ENCODE peak calls at places on chromosomes 2 and 18, in ten cellular contexts. X, B, F, H, L, G, V, A, O and M are unnamed samples.

GRCh38 chr2:163748420-163748819 is 12.6 kb upstream of the FIGN start:
- DNase-seq in X (no peak), B (no peak), F (no peak), H (no peak), L (no peak), G (no peak), V (no peak), A (no peak), O (no peak), M (no peak)

GRCh38 chr18:56309104-56309503 is 329.3 kb downstream of the TXNL1 start:
- DNase-seq in X (peak), B (no peak), F (no peak), H (peak), L (no peak), G (no peak), V (no peak), A (no peak), O (no peak), M (no peak)

GRCh38 chr2:54422072-54422581 is 34.0 kb upstream of the SPTBN1 start:
- DNase-seq in X (no peak), B (no peak), F (no peak), H (no peak), L (no peak), G (no peak), V (no peak), A (no peak), O (no peak), M (peak)

GRCh38 chr2:67329951-67330350 is 67.2 kb upstream of the ETAA1 start:
- DNase-seq in X (no peak), B (no peak), F (no peak), H (no peak), L (no peak), G (no peak), V (no peak), A (no peak), O (no peak), M (no peak)

GRCh38 chr2:206993964-206994363 is 54.6 kb downstream of the CPO start:
- DNase-seq in X (peak), B (no peak), F (no peak), H (no peak), L (no peak), G (no peak), V (no peak), A (no peak), O (no peak), M (no peak)

GRCh38 chr2:28437142-28437835 is 44.6 kb downstream of the FOSL2 start:
- DNase-seq in X (no peak), B (no peak), F (no peak), H (no peak), L (no peak), G (no peak), V (no peak), A (no peak), O (no peak), M (no peak)

GRCh38 chr2:86580560-86580959 is 17.3 kb upstream of the CHMP3 start:
- DNase-seq in X (no peak), B (no peak), F (no peak), H (no peak), L (no peak), G (no peak), V (no peak), A (no peak), O (no peak), M (no peak)

GRCh38 chr2:18432999-18433398 is 127.5 kb downstream of the RDH14 start:
- DNase-seq in X (no peak), B (no peak), F (no peak), H (no peak), L (no peak), G (no peak), V (no peak), A (no peak), O (no peak), M (no peak)

GRCh38 chr18:45245036-45245638 is 370.1 kb upstream of the SLC14A2 start:
- DNase-seq in X (no peak), B (no peak), F (no peak), H (no peak), L (no peak), G (no peak), V (no peak), A (no peak), O (no peak), M (no peak)

GRCh38 chr2:74675090-74675489 is 21.0 kb downstream of the SEMA4F start:
- DNase-seq in X (no peak), B (no peak), F (no peak), H (no peak), L (no peak), G (no peak), V (no peak), A (no peak), O (no peak), M (no peak)

GRCh38 chr2:238821944-238822670 is 25.8 kb upstream of the TWIST2 start:
- DNase-seq in X (no peak), B (no peak), F (no peak), H (no peak), L (no peak), G (no peak), V (no peak), A (no peak), O (no peak), M (no peak)

GRCh38 chr2:121634354-121635307 is 14.6 kb downstream of the CLASP1 start:
- DNase-seq in X (peak), B (no peak), F (no peak), H (peak), L (no peak), G (peak), V (no peak), A (peak), O (no peak), M (no peak)

GRCh38 chr2:9251154-9252001 is 44.8 kb downstream of the ASAP2 start:
- DNase-seq in X (peak), B (no peak), F (no peak), H (peak), L (no peak), G (peak), V (peak), A (no peak), O (no peak), M (no peak)

GRCh38 chr18:76373297-76373696 is 121.7 kb downstream of the ZNF516 start:
- DNase-seq in X (no peak), B (no peak), F (no peak), H (no peak), L (no peak), G (no peak), V (no peak), A (no peak), O (no peak), M (no peak)

GRCh38 chr2:158457826-158458616 is 1.3 kb downstream of the PKP4 start:
- DNase-seq in X (peak), B (no peak), F (peak), H (peak), L (peak), G (peak), V (peak), A (no peak), O (peak), M (peak)

GRCh38 chr2:158459161-158460003 is 2.6 kb downstream of the PKP4 start:
- DNase-seq in X (no peak), B (no peak), F (no peak), H (peak), L (no peak), G (peak), V (no peak), A (no peak), O (no peak), M (no peak)

GRCh38 chr2:158457092-158457825 is 507 bp downstream of the PKP4 start:
- DNase-seq in X (peak), B (peak), F (no peak), H (no peak), L (peak), G (peak), V (peak), A (no peak), O (peak), M (peak)

GRCh38 chr2:158456309-158457066 is at the start of the genes CCDC148 and PKP4:
- DNase-seq in X (peak), B (peak), F (peak), H (peak), L (peak), G (peak), V (peak), A (peak), O (peak), M (peak)

GRCh38 chr2:158458617-158458920 is 1.8 kb downstream of the PKP4 start:
- DNase-seq in X (peak), B (no peak), F (no peak), H (no peak), L (no peak), G (no peak), V (no peak), A (no peak), O (no peak), M (peak)
- TF ChIP-seq POLR2A in X (no peak), B (no peak), F (no peak), H (no peak), L (no peak), G (no peak), V (no peak), A (no peak), O (no peak), M (no peak)

GRCh38 chr2:24076849-24077534 is 866 bp upstream of the SF3B6 start:
- DNase-seq in X (no peak), B (no peak), F (no peak), H (peak), L (no peak), G (no peak), V (no peak), A (no peak), O (no peak), M (peak)
- TF ChIP-seq POLR2A in X (no peak), B (no peak), F (peak), H (peak), L (peak), G (no peak), V (no peak), A (peak), O (no peak), M (peak)

GRCh38 chr18:48950536-48951447 is at the start of gene SMAD7:
- DNase-seq in X (no peak), B (no peak), F (no peak), H (peak), L (peak), G (no peak), V (peak), A (no peak), O (peak), M (no peak)

GRCh38 chr18:48953096-48953706 is 2.4 kb upstream of the SMAD7 start:
- DNase-seq in X (no peak), B (no peak), F (no peak), H (no peak), L (no peak), G (no peak), V (no peak), A (no peak), O (no peak), M (no peak)

GRCh38 chr18:48952287-48953095 is 1.7 kb upstream of the SMAD7 start:
- DNase-seq in X (peak), B (peak), F (no peak), H (peak), L (peak), G (peak), V (peak), A (no peak), O (peak), M (peak)

GRCh38 chr18:48949606-48950535 is 894 bp downstream of the SMAD7 start:
- DNase-seq in X (peak), B (no peak), F (no peak), H (peak), L (no peak), G (peak), V (peak), A (no peak), O (no peak), M (peak)

DNA sequence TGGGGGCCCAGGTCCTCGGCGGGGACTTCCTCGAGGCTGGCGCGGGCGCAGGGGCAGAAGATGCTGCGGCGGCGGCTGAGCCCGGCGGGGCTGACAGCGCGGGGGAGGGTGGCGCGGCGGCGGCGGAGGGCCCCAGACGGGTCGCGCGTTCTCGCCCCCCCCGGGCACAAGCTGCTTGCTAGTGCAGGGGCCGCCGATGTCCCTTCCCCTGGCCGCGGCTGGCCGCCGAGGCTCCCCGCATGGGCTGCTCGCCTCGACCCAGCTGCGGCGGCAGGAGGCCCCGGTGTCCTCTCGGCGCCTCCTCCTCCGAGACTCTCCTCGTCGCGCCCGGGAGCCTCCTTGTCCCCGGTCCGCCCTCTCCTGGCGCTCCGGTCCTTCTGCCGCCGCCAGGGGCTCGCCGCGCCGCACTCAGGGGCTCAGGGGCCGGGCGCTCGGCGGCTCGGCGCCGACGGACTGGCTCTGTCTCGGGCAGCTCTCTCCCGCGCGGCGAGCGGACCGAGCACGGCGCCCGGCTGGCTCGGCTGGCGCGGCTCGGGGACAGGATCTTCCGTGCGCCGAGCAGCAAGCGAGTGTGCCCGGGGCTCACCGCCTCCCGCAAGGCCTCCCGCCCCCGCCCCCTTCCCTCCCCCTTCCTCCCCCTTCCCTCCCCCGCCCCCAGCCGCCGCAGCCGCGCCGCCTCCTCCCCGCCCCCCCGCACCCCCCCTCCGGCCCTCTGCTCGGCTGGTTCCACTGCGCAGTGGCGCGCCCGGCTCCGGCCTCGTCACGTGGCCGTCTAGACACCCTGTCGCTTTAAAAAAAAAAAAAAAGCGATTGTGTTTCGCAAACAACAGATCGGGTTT is 902 bp upstream of the SMAD7 start:
- DNase-seq in X (peak), B (peak), F (no peak), H (peak), L (peak), G (peak), V (peak), A (no peak), O (peak), M (peak)
- TF ChIP-seq POLR2A in X (peak), B (peak), F (no peak), H (peak), L (peak), G (peak), V (no peak), A (no peak), O (no peak), M (no peak)

GRCh38 chr2:230974096-230974913 is 21.6 kb upstream of the SPATA3 start:
- DNase-seq in X (peak), B (no peak), F (no peak), H (no peak), L (no peak), G (no peak), V (no peak), A (no peak), O (no peak), M (no peak)

GRCh38 chr2:230967113-230967512 is 28.8 kb upstream of the SPATA3 start:
- DNase-seq in X (no peak), B (no peak), F (no peak), H (no peak), L (no peak), G (no peak), V (no peak), A (no peak), O (no peak), M (no peak)

GRCh38 chr2:230968921-230969672 is 26.8 kb upstream of the SPATA3 start:
- DNase-seq in X (no peak), B (no peak), F (no peak), H (no peak), L (no peak), G (no peak), V (no peak), A (no peak), O (no peak), M (no peak)

GRCh38 chr2:230972046-230972445 is 23.9 kb upstream of the SPATA3 start:
- DNase-seq in X (no peak), B (no peak), F (no peak), H (no peak), L (no peak), G (no peak), V (no peak), A (no peak), O (no peak), M (no peak)

GRCh38 chr2:230969673-230970015 is 26.3 kb upstream of the SPATA3 start:
- DNase-seq in X (no peak), B (no peak), F (no peak), H (no peak), L (no peak), G (no peak), V (no peak), A (no peak), O (no peak), M (no peak)
- TF ChIP-seq POLR2A in X (no peak), B (no peak), F (no peak), H (no peak), L (no peak), G (no peak), V (no peak), A (no peak), O (no peak), M (no peak)

DNA sequence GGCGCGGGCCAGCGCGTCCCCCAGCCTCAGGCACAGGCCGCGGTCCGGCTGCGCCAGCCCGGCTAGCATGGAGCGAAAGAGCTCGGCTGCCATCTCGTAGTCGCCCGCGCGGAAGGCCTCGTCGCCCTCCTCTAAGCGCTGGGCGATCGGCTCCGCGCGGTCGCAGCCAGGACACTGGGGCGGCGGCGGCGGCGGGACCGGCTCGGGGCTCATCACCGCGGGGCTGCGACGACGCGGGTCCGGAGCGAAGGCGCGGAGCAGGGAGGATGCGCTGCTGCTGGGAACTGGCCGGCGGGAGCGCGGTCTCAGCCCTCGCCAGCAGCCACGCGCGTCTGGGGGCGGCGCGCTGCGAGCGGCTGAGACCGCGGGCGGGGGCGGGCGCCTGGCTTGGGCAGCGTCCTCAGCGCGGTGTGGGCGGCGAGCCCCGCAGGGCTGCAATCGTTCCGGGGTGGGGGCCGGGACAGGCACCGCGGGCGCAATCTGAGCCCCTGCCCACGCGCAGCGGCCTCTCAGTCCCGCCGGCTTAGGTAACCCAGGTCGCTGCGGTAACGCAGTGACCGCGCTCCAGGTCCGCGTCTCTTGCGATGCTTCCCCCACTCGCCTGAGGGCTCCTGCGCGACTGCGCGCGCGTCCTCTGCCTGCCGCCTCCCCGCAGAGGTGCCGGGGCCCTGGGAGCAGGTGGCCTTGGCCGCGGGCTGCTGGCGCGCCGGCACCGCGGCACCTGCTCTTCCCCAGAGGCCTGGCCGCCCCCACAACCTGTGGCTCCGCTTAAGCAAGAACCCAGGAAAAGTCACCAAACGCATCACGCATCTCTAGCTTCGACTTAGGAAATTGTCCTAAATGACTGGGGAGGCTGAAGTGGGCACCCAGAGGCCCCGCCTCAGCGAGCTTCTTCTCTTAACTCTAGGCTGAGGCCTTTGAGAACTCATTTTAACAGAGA is at the start of gene LONRF2:
- DNase-seq in X (no peak), B (no peak), F (no peak), H (no peak), L (no peak), G (peak), V (peak), A (no peak), O (peak), M (peak)
- TF ChIP-seq POLR2A in X (no peak), B (peak), F (no peak), H (no peak), L (peak), G (peak), V (no peak), A (no peak), O (no peak), M (no peak)

GRCh38 chr2:122808286-122808969 is 1053.0 kb downstream of the TSN start:
- DNase-seq in X (no peak), B (no peak), F (no peak), H (no peak), L (no peak), G (no peak), V (no peak), A (no peak), O (no peak), M (no peak)
- TF ChIP-seq POLR2A in X (no peak), B (no peak), F (no peak), H (no peak), L (no peak), G (no peak), V (no peak), A (no peak), O (no peak), M (no peak)